ENCODE peak calls at places on chromosomes 11 and 22, in four cellular contexts. P, E, J and C are unnamed samples.

GRCh38 chr11:67698247-67698646 is 23.8 kb upstream of the ALDH3B2 start:
- DNase-seq in J (peak; percentile 24), P (no peak), E (no peak), C (no peak)

GRCh38 chr11:64100345-64100744 is 64.6 kb downstream of the FLRT1 start:
- DNase-seq in P (no peak), J (no peak), E (no peak), C (no peak)

GRCh38 chr22:41834005-41834975 is 1.4 kb downstream of the SREBF2 start:
- DNase-seq in E (no peak), P (no peak), J (no peak), C (no peak)

GRCh38 chr11:34146411-34146810 is 41.0 kb downstream of the NAT10 start:
- DNase-seq in P (no peak), E (no peak), J (no peak), C (no peak)

GRCh38 chr22:19797086-19797485 is 36.5 kb downstream of the TBX1 start:
- DNase-seq in E (no peak), J (no peak), P (no peak), C (no peak)

GRCh38 chr22:50544746-50545253 is 899 bp upstream of the KLHDC7B start:
- DNase-seq in P (no peak), J (no peak), E (no peak), C (no peak)

GRCh38 chr11:130858215-130858614 is 58.1 kb downstream of the SNX19 start:
- DNase-seq in J (no peak), P (no peak), E (no peak), C (no peak)

GRCh38 chr11:5808500-5809121 is at the start of gene OR52N2:
- DNase-seq in J (peak; percentile 81), P (peak; percentile 42), E (peak; percentile 53), C (peak; percentile 24)

GRCh38 chr11:63537293-63538101 is 889 bp downstream of the PLAAT4 start:
- DNase-seq in J (peak; percentile 47), P (no peak), E (no peak), C (no peak)

GRCh38 chr11:71138737-71139425 is 113.5 kb downstream of the SHANK2 start:
- DNase-seq in J (no peak), P (no peak), E (no peak), C (no peak)

GRCh38 chr22:27406389-27406861 is 395.1 kb downstream of the MN1 start:
- DNase-seq in P (no peak), E (no peak), J (peak; percentile 23), C (no peak)

GRCh38 chr22:23068832-23069385 is 1.4 kb upstream of the GNAZ start:
- DNase-seq in E (no peak), J (no peak), P (no peak), C (no peak)

GRCh38 chr22:22552630-22553029 is 6.4 kb downstream of the PRAME start:
- DNase-seq in J (no peak), P (no peak), E (no peak), C (no peak)

GRCh38 chr11:36775157-36775556 is 177.1 kb upstream of the RAG2 start:
- DNase-seq in J (peak; percentile 67), E (peak; percentile 58), P (no peak), C (no peak)

GRCh38 chr11:79352304-79352703 is 88.5 kb downstream of the TENM4 start:
- DNase-seq in E (no peak), J (no peak), P (no peak), C (no peak)

GRCh38 chr11:46079662-46080061 is 41.6 kb downstream of the PHF21A start:
- DNase-seq in P (no peak), J (no peak), E (no peak), C (no peak)

GRCh38 chr11:66068923-66069714 is 953 bp upstream of the PACS1 start:
- DNase-seq in P (no peak), J (peak; percentile 85), E (no peak), C (no peak)

GRCh38 chr11:64745523-64746328 is 1.8 kb upstream of the RASGRP2 start:
- DNase-seq in E (no peak), J (peak; percentile 59), P (peak; percentile 52), C (no peak)